ENCODE peak calls at places on chromosomes 7 and 10, in seven cellular contexts. C, Z, Q, V, K, F and J are unnamed samples.

GRCh38 chr10:92387289-92387940 is 96.4 kb downstream of the MARCHF5 start:
- DNase-seq in C (no peak), Z (no peak), Q (peak), V (peak), K (peak), F (no peak), J (no peak)

GRCh38 chr10:102604379-102604960 is 39.8 kb upstream of the TRIM8 start:
- DNase-seq in C (no peak), Z (no peak), Q (no peak), V (no peak), K (peak), F (no peak), J (no peak)

GRCh38 chr7:107020400-107020799 is 24.1 kb upstream of the PRKAR2B start:
- DNase-seq in C (no peak), Z (no peak), Q (no peak), V (no peak), K (no peak), F (no peak), J (no peak)

GRCh38 chr7:151122794-151123484 is 36.7 kb downstream of the AGAP3 start:
- DNase-seq in C (no peak), Z (no peak), Q (no peak), V (no peak), K (no peak), F (no peak), J (no peak)

GRCh38 chr10:101217450-101218281 is 11.6 kb downstream of the LBX1 start:
- DNase-seq in C (peak), Z (no peak), Q (peak), V (peak), K (peak), F (no peak), J (no peak)

GRCh38 chr10:106134326-106135000 is 1030.0 kb downstream of the SORCS1 start:
- DNase-seq in C (no peak), Z (no peak), Q (no peak), V (no peak), K (no peak), F (no peak), J (no peak)

GRCh38 chr7:100705753-100706671 is at the start of gene POP7:
- DNase-seq in C (peak), Z (peak), Q (peak), V (peak), K (peak), F (peak), J (peak)

GRCh38 chr7:99791021-99791420 is 7.0 kb upstream of the CYP3A4 start:
- DNase-seq in C (no peak), Z (no peak), Q (no peak), V (no peak), K (no peak), F (no peak), J (no peak)

GRCh38 chr10:31139497-31139896 is 107.8 kb upstream of the ZNF438 start:
- DNase-seq in C (no peak), Z (no peak), Q (no peak), V (no peak), K (no peak), F (peak), J (no peak)

GRCh38 chr7:156969972-156970420 is 20.5 kb downstream of the NOM1 start:
- DNase-seq in C (peak), Z (no peak), Q (no peak), V (no peak), K (peak), F (no peak), J (peak)

GRCh38 chr10:126904807-126905686 is at the start of gene DOCK1:
- DNase-seq in C (peak), Z (peak), Q (peak), V (peak), K (peak), F (peak), J (peak)

GRCh38 chr10:386751-387693 is 251.8 kb downstream of the ZMYND11 start:
- DNase-seq in C (no peak), Z (no peak), Q (no peak), V (no peak), K (no peak), F (peak), J (no peak)

GRCh38 chr10:123893651-123894050 is 2.0 kb upstream of the CPXM2 start:
- DNase-seq in C (no peak), Z (no peak), Q (no peak), V (no peak), K (no peak), F (no peak), J (no peak)

GRCh38 chr10:104349623-104350142 is 4.0 kb upstream of the CFAP58 start:
- DNase-seq in C (no peak), Z (no peak), Q (no peak), V (no peak), K (peak), F (peak), J (no peak)